ENCODE peak calls at places on chromosomes 3 and 15, in ten cellular contexts. K is T-helper 1 cell; O is NCI-H774; Q is natural killer cell; F is retina; D is activated CD4-positive, alpha-beta T cell treated with anti-CD3 and anti-CD28 coated beads for 48 hours; Y is A549; P is activated effector memory CD4-positive, alpha-beta T cell treated with anti-CD3 and anti-CD28 coated beads, Interleukin-2, amount 50 U/mL, for 16 hours; B is nephron progenitor cell; J is T-helper 2 cell. L is an unnamed sample.

GRCh38 chr3:148173836-148174235 is 523.9 kb upstream of the AGTR1 start:
- DNase-seq in Q (no peak), Y (no peak), K (no peak), D (no peak), P (no peak), O (no peak), J (no peak), B (no peak), F (no peak), L (no peak)

GRCh38 chr3:147415819-147416218 is 6.7 kb downstream of the ZIC1 start:
- DNase-seq in O (no peak), J (no peak), D (no peak), F (peak), Q (no peak), P (no peak), B (no peak), Y (no peak), K (no peak), L (no peak)

GRCh38 chr3:136396916-136397315 is 146.8 kb downstream of the PCCB start:
- DNase-seq in K (no peak), Q (no peak), P (no peak), D (no peak), O (no peak), F (no peak), B (no peak), J (no peak), Y (no peak), L (no peak)

GRCh38 chr3:115100806-115101205 is 46.3 kb downstream of the ZBTB20 start:
- DNase-seq in B (no peak), K (no peak), P (no peak), Q (no peak), D (no peak), Y (no peak), O (peak), F (peak), J (no peak), L (no peak)

GRCh38 chr3:143119974-143120715 is 574 bp downstream of the CHST2 start:
- DNase-seq in Q (peak), B (peak), K (peak), J (no peak), P (peak), D (peak), O (no peak), F (peak), Y (peak), L (peak)

GRCh38 chr3:132033471-132033870 is 1.3 kb downstream of the CPNE4 start:
- DNase-seq in P (no peak), B (no peak), Q (no peak), F (peak), Y (no peak), D (no peak), K (no peak), J (no peak), O (no peak), L (no peak)

GRCh38 chr3:19267040-19267439 is 118.7 kb downstream of the KCNH8 start:
- DNase-seq in P (no peak), B (no peak), D (no peak), J (no peak), K (no peak), Y (no peak), O (no peak), F (no peak), Q (no peak), L (no peak)

GRCh38 chr3:12741205-12741604 is 17.9 kb downstream of the TMEM40 start:
- DNase-seq in J (no peak), Y (no peak), K (no peak), Q (no peak), P (no peak), D (no peak), F (no peak), B (no peak), O (no peak), L (no peak)

GRCh38 chr3:165642761-165643432 is 194.3 kb downstream of the BCHE start:
- DNase-seq in D (no peak), Y (peak), Q (no peak), B (no peak), O (peak), F (peak), P (no peak), J (no peak), K (no peak), L (no peak)

GRCh38 chr3:39668420-39668819 is 141.0 kb upstream of the MYRIP start:
- DNase-seq in F (peak), D (no peak), Q (no peak), K (peak), Y (peak), J (no peak), P (no peak), O (peak), B (peak), L (no peak)

GRCh38 chr3:149442845-149443544 is 31.5 kb upstream of the TM4SF4 start:
- DNase-seq in B (no peak), O (peak), D (no peak), F (no peak), K (no peak), J (no peak), Y (no peak), Q (no peak), P (no peak), L (no peak)

GRCh38 chr15:90557651-90558084 is 27.9 kb downstream of the CRTC3 start:
- DNase-seq in J (no peak), O (no peak), P (no peak), D (no peak), Y (no peak), B (no peak), F (no peak), Q (no peak), K (no peak), L (no peak)

GRCh38 chr3:42979044-42979962 is at the start of gene GASK1A:
- DNase-seq in D (peak), K (no peak), B (peak), Y (no peak), J (no peak), F (peak), Q (no peak), O (no peak), P (no peak), L (peak)

GRCh38 chr3:197202694-197203093 is 95.7 kb downstream of the DLG1 start:
- DNase-seq in K (no peak), B (no peak), Q (no peak), O (no peak), Y (no peak), J (no peak), P (no peak), F (no peak), D (no peak), L (no peak)

GRCh38 chr3:123083446-123084124 is 16.8 kb downstream of the PDIA5 start:
- DNase-seq in P (no peak), F (peak), B (no peak), J (no peak), Y (no peak), Q (no peak), K (no peak), O (no peak), D (no peak), L (no peak)

GRCh38 chr3:30643763-30644462 is 37.5 kb downstream of the TGFBR2 start:
- DNase-seq in K (peak), O (no peak), Y (no peak), Q (peak), J (no peak), P (peak), F (no peak), B (no peak), D (peak), L (peak)

GRCh38 chr3:164832216-164832615 is 246.1 kb downstream of the SI start:
- DNase-seq in Q (no peak), K (no peak), O (no peak), B (no peak), P (no peak), Y (no peak), F (no peak), D (no peak), J (no peak), L (no peak)

GRCh38 chr15:71198846-71199245 is 83.6 kb downstream of the THSD4 start:
- DNase-seq in Y (no peak), D (no peak), J (no peak), B (no peak), O (no peak), Q (no peak), P (no peak), K (no peak), F (no peak), L (no peak)

GRCh38 chr15:66864871-66865281 is 162.8 kb downstream of the SMAD6 start:
- DNase-seq in D (no peak), F (no peak), K (no peak), Y (no peak), P (peak), O (no peak), J (no peak), Q (no peak), B (no peak), L (no peak)

GRCh38 chr3:62951037-62951613 is 75.9 kb upstream of the CADPS start:
- DNase-seq in F (no peak), B (no peak), O (no peak), J (no peak), Y (no peak), P (no peak), K (no peak), Q (no peak), D (no peak), L (no peak)

GRCh38 chr3:4493931-4494806 is 1.0 kb downstream of the ITPR1 start:
- DNase-seq in Y (no peak), J (no peak), K (no peak), O (no peak), Q (no peak), F (peak), B (peak), P (peak), D (peak), L (peak)

GRCh38 chr3:49415931-49416601 is 3.8 kb downstream of the TCTA start:
- DNase-seq in Y (no peak), P (peak), F (no peak), K (peak), J (peak), O (no peak), B (no peak), D (peak), Q (peak), L (peak)

GRCh38 chr15:74664028-74664616 is 31.7 kb downstream of the EDC3 start:
- DNase-seq in J (no peak), Y (no peak), K (no peak), O (no peak), D (no peak), F (no peak), B (no peak), Q (no peak), P (no peak), L (no peak)

GRCh38 chr3:53675942-53676341 is 170.3 kb downstream of the CHDH start:
- DNase-seq in K (no peak), O (no peak), Q (no peak), Y (no peak), F (no peak), P (no peak), B (no peak), D (no peak), J (no peak), L (no peak)

GRCh38 chr3:70738310-70738681 is 425.9 kb upstream of the MDFIC2 start:
- DNase-seq in O (no peak), Q (no peak), D (no peak), P (no peak), F (no peak), K (no peak), J (no peak), B (no peak), Y (no peak), L (no peak)

GRCh38 chr3:13595485-13595884 is 46.6 kb downstream of the FBLN2 start:
- DNase-seq in Q (no peak), K (no peak), Y (no peak), B (no peak), D (no peak), F (no peak), O (no peak), J (no peak), P (peak), L (no peak)

GRCh38 chr3:9878700-9879099 is 1.4 kb downstream of the CIDEC start:
- DNase-seq in K (no peak), F (no peak), Y (peak), J (no peak), Q (no peak), P (no peak), O (no peak), B (no peak), D (no peak), L (no peak)

GRCh38 chr15:28098360-28098765 is 752 bp downstream of the OCA2 start:
- DNase-seq in J (no peak), D (no peak), Y (no peak), F (no peak), B (no peak), O (no peak), P (no peak), Q (no peak), K (no peak), L (no peak)

GRCh38 chr15:77554306-77555080 is 78.2 kb downstream of the LINGO1 start:
- DNase-seq in O (no peak), Q (no peak), Y (no peak), J (no peak), F (peak), B (no peak), P (no peak), D (no peak), K (no peak), L (no peak)

GRCh38 chr15:62432702-62433398 is 267.8 kb upstream of the C2CD4B start:
- DNase-seq in J (no peak), O (no peak), P (no peak), K (no peak), D (no peak), F (no peak), B (no peak), Q (no peak), Y (no peak), L (no peak)

GRCh38 chr3:194312186-194312742 is 38.9 kb downstream of the CPN2 start:
- DNase-seq in B (no peak), O (no peak), Y (no peak), F (no peak), K (no peak), J (no peak), P (peak), Q (no peak), D (no peak), L (no peak)

GRCh38 chr3:45012577-45012976 is 13.5 kb upstream of the CLEC3B start:
- DNase-seq in J (no peak), Q (no peak), Y (no peak), F (no peak), P (no peak), O (no peak), K (no peak), D (no peak), B (no peak), L (no peak)

GRCh38 chr15:53833134-53833624 is 73.7 kb upstream of the WDR72 start:
- DNase-seq in D (no peak), O (no peak), F (no peak), K (no peak), B (no peak), Q (no peak), J (no peak), Y (no peak), P (no peak), L (no peak)

GRCh38 chr3:18100126-18100525 is 325.0 kb downstream of the SATB1 start:
- DNase-seq in O (no peak), P (no peak), Y (no peak), Q (no peak), J (no peak), D (no peak), F (no peak), B (no peak), K (no peak), L (no peak)

GRCh38 chr15:59294961-59295741 is 77.5 kb downstream of the MYO1E start:
- DNase-seq in Q (no peak), D (no peak), F (peak), K (no peak), O (no peak), P (no peak), Y (no peak), B (no peak), J (no peak), L (no peak)

GRCh38 chr15:78959360-78959759 is 14.5 kb upstream of the CTSH start:
- DNase-seq in Q (no peak), P (no peak), K (no peak), J (no peak), O (no peak), F (no peak), D (no peak), B (no peak), Y (no peak), L (no peak)

GRCh38 chr15:45326776-45327175 is 51.6 kb downstream of the GATM start:
- DNase-seq in F (peak), J (no peak), Y (no peak), D (no peak), K (no peak), Q (no peak), P (no peak), B (no peak), O (no peak), L (no peak)

GRCh38 chr15:37019479-37020433 is 80.6 kb downstream of the MEIS2 start:
- DNase-seq in F (no peak), Q (no peak), P (no peak), J (no peak), D (no peak), K (no peak), Y (no peak), B (no peak), O (peak), L (no peak)

L was measured in activated CD4-positive, CD25-positive, alpha-beta regulatory T cell treated with anti-CD3 and anti-CD28 coated beads, Interleukin-2, amount 50 U/mL, for 72 hours.